ENCODE peak calls at places on chromosomes 6 and 20, in ten cellular contexts. X is breast epithelium, F is retinal pigment epithelial cell, Y is A549, V is mucosa of descending colon, I is hepatocyte, R is heart right ventricle, T is lower lobe of right lung, D is fibroblast of lung, O is left ventricle myocardium inferior. M is an unnamed sample.

GRCh38 chr20:36378686-36379085 is 72.5 kb downstream of the DLGAP4 start:
- DNase-seq in T (no peak), I (no peak), F (no peak), X (no peak), D (no peak), R (no peak), O (no peak), Y (no peak), V (no peak), M (no peak)

GRCh38 chr6:120129228-120129627 is 779.7 kb upstream of the MAN1A1 start:
- DNase-seq in Y (no peak), X (no peak), V (no peak), F (no peak), T (no peak), I (no peak), D (no peak), R (no peak), O (no peak), M (no peak)

GRCh38 chr6:142459267-142459666 is 157.5 kb downstream of the ADGRG6 start:
- DNase-seq in X (no peak), R (no peak), I (no peak), F (no peak), T (no peak), Y (no peak), V (no peak), O (no peak), D (peak), M (no peak)

GRCh38 chr6:137423444-137424168 is 70.6 kb downstream of the OLIG3 start:
- DNase-seq in V (no peak), I (no peak), X (no peak), O (no peak), F (no peak), R (no peak), Y (no peak), T (no peak), D (no peak), M (no peak)

GRCh38 chr6:143264291-143264834 is 186.1 kb downstream of the ADAT2 start:
- DNase-seq in I (no peak), D (no peak), V (no peak), X (no peak), R (no peak), F (no peak), T (no peak), O (no peak), Y (no peak), M (no peak)

GRCh38 chr6:79466222-79466834 is 70.9 kb downstream of the LCA5 start:
- DNase-seq in I (peak), R (no peak), Y (peak), O (no peak), X (no peak), F (no peak), V (no peak), D (peak), T (no peak), M (peak)

GRCh38 chr6:99350573-99350972 is 1.1 kb upstream of the FAXC start:
- DNase-seq in T (no peak), R (no peak), O (no peak), X (no peak), D (no peak), I (peak), V (no peak), F (no peak), Y (no peak), M (no peak)

GRCh38 chr20:44701116-44701865 is 13.9 kb upstream of the CCN5 start:
- DNase-seq in I (no peak), R (no peak), V (no peak), D (no peak), X (no peak), F (no peak), O (no peak), T (no peak), Y (no peak), M (no peak)

GRCh38 chr6:12729467-12729866 is 12.9 kb downstream of the PHACTR1 start:
- DNase-seq in O (no peak), T (no peak), I (no peak), D (no peak), V (no peak), Y (no peak), F (no peak), R (no peak), X (no peak), M (no peak)

GRCh38 chr20:57698191-57698866 is 11.5 kb downstream of the PMEPA1 start:
- DNase-seq in Y (peak), X (peak), I (peak), F (peak), D (peak), V (no peak), O (no peak), T (no peak), R (no peak), M (peak)

GRCh38 chr6:105278035-105278434 is 98.2 kb upstream of the POPDC3 start:
- DNase-seq in V (no peak), I (no peak), X (no peak), O (no peak), D (no peak), T (no peak), R (no peak), Y (no peak), F (no peak), M (no peak)

GRCh38 chr6:105569706-105570105 is 166.8 kb upstream of the PREP start:
- DNase-seq in T (no peak), O (no peak), I (peak), F (no peak), Y (no peak), D (no peak), V (no peak), R (no peak), X (no peak), M (no peak)

GRCh38 chr6:125002090-125002741 is 40.0 kb downstream of the RNF217 start:
- DNase-seq in T (no peak), O (no peak), V (no peak), F (peak), X (no peak), R (no peak), Y (no peak), I (no peak), D (peak), M (no peak)

GRCh38 chr6:13427346-13427745 is 60.1 kb downstream of the GFOD1 start:
- DNase-seq in I (no peak), R (no peak), T (no peak), D (no peak), Y (no peak), F (no peak), O (no peak), X (no peak), V (no peak), M (no peak)

GRCh38 chr6:75281643-75282042 is 2.9 kb downstream of the TMEM30A start:
- DNase-seq in T (no peak), X (no peak), O (no peak), D (no peak), R (no peak), I (no peak), Y (no peak), F (no peak), V (no peak), M (no peak)

GRCh38 chr20:48448601-48449384 is 379.0 kb downstream of the PREX1 start:
- DNase-seq in V (no peak), R (no peak), O (no peak), D (peak), X (peak), T (no peak), I (no peak), F (no peak), Y (no peak), M (no peak)

GRCh38 chr6:130322673-130323268 is 43.0 kb upstream of the TMEM200A start:
- DNase-seq in Y (no peak), O (no peak), I (peak), V (no peak), D (peak), T (no peak), R (peak), X (no peak), F (peak), M (peak)

GRCh38 chr6:88612631-88613030 is 350.8 kb downstream of the RNGTT start:
- DNase-seq in I (no peak), T (no peak), D (no peak), R (no peak), F (no peak), X (no peak), O (no peak), Y (no peak), V (no peak), M (no peak)

GRCh38 chr6:145427232-145427631 is 308.1 kb downstream of the EPM2A start:
- DNase-seq in I (peak), O (no peak), D (no peak), R (no peak), V (no peak), T (no peak), Y (no peak), F (no peak), X (no peak), M (no peak)

GRCh38 chr6:29723666-29724588 is 693 bp downstream of the HLA-F start:
- DNase-seq in Y (no peak), X (peak), O (peak), F (no peak), D (no peak), V (peak), I (peak), R (peak), T (peak), M (no peak)

GRCh38 chr6:121897337-121897760 is 461.9 kb downstream of the GJA1 start:
- DNase-seq in F (peak), T (no peak), I (no peak), D (peak), R (no peak), X (no peak), O (no peak), V (no peak), Y (no peak), M (peak)

GRCh38 chr6:358847-359246 is 32.7 kb upstream of the IRF4 start:
- DNase-seq in R (no peak), T (peak), F (no peak), Y (no peak), I (no peak), D (no peak), O (no peak), X (no peak), V (peak), M (no peak)

GRCh38 chr6:127879685-127880084 is 21.2 kb downstream of the THEMIS start:
- DNase-seq in R (no peak), O (no peak), T (no peak), I (peak), X (no peak), Y (no peak), D (peak), F (no peak), V (peak), M (no peak)
- H3K4me3 ChIP-seq in R (no peak), O (no peak), T (no peak), I (peak), X (no peak), Y (no peak), D (no peak), F (peak), V (no peak), M (no peak)

DNA sequence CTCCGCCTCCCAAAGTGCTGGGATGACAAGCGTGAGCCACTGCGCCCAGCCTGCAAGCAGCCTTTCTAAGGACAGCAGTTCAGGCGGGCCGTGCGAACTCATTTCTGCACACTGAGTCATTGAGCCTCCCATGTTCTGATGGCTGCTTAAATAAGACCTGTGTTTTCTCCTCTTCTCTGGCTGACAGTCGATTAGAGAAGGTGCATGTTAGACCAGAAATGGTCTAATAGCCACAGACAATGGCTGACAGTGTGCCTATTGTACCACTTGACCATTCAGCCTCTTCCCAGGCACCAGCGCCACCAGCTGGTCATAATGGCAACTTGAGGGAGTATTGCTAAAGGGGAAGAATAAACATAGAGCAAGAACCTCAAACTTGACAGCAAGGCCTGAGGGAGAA is 6.2 kb downstream of the CST11 start:
- DNase-seq in V (no peak), D (peak), I (peak), Y (peak), X (no peak), T (no peak), F (no peak), R (peak), O (peak), M (no peak)
- TF ChIP-seq CTCF in V (no peak), D (peak), I (peak), Y (peak), X (no peak), T (peak), F (peak), R (peak), O (peak), M (peak)

DNA sequence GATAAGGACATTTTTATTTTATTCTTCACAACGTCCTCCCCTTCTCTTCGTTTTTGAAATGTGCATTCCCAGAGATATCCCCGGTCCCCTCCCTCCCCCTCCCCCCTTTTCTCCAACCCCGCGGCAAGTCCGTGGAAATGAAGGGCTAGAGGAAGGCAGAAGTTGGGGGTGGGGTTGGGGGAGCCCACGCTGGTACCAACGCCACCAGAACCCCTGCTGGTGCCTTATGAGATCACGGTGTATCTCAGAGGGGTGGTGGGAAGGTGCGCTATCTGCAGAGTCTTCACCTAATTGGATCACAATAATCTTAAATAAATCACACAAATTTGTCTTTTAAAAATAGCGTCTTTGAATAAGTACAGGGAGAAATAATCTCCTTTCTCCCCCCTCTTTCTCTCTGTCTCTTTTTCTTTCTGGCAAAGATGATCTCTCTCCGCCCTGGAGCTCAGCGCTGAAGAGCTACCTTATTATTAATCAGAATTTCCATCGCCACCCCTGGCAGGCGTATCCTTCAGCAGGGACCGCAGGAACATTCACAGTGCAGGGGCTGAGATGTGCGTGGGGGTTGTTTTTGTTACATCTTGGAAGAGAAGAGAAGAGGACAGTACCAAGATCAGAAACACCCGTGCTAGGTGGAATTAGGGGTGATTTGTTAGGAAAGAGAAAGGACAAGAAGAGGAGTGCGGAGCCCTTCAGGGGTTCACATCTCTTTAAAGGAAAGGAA is 924 bp downstream of the CLVS2 start:
- DNase-seq in I (no peak), R (no peak), Y (no peak), T (no peak), D (no peak), X (no peak), F (no peak), V (no peak), O (no peak), M (no peak)
- H3K4me3 ChIP-seq in I (no peak), R (peak), Y (peak), T (no peak), D (no peak), X (peak), F (peak), V (no peak), O (peak), M (peak)

DNA sequence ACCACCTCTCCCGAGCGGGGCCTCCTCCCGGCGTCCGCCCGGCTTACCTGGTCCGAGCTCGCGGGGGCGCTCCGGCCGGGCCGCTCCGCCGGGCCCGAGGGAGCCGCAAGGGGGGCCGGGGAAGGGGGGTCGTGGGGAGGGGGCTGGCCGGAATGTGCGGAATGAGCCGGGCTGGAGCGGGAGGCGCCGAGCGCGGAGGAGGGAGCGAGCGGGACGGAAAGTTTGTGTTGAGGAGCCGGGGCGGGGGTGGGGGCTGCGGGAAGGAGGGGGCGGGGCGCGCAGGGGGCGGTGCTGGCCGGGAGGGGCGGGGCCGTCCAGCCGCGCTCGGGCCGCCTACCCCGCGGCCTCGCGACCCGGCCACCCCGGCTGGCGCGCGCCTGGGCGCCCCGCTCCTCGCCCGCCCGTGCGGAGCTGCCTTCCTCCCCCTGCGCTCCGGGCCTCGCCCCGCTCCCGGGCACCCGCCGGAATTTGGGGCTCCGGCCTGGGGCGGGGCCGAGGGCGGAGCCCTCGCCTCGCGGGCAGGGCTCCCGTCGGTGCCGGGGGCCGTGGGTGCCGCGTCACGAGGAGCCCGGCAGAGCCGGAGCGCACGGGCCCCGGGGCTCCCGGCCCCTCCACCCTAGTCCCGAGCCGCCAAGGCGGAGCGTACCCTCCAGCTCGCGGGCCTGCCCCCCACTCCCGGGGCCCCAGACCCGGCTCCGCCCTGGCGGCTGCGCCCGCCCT is at the start of gene TEAD3:
- DNase-seq in O (peak), I (peak), V (peak), D (peak), T (peak), R (peak), F (no peak), X (peak), Y (peak), M (no peak)
- TF ChIP-seq CTCF in O (peak), I (peak), V (no peak), D (peak), T (peak), R (no peak), F (no peak), X (no peak), Y (peak), M (no peak)

GRCh38 chr6:138571585-138572199 is 72.4 kb upstream of the NHSL1 start:
- DNase-seq in Y (no peak), V (no peak), T (no peak), I (no peak), R (no peak), X (no peak), O (no peak), F (no peak), D (peak), M (no peak)
- H3K4me3 ChIP-seq in Y (no peak), V (no peak), T (peak), I (peak), R (peak), X (peak), O (peak), F (peak), D (peak), M (peak)

GRCh38 chr6:52087498-52087999 is at the start of gene PKHD1:
- DNase-seq in R (no peak), X (no peak), O (no peak), V (no peak), F (no peak), D (no peak), Y (peak), T (no peak), I (peak), M (no peak)
- TF ChIP-seq CTCF in R (peak), X (no peak), O (peak), V (no peak), F (peak), D (no peak), Y (peak), T (peak), I (peak), M (peak)

GRCh38 chr20:62308102-62308822 is 5.5 kb downstream of the ADRM1 start:
- DNase-seq in F (no peak), R (no peak), V (no peak), D (no peak), X (no peak), T (no peak), I (no peak), O (no peak), Y (no peak), M (no peak)

GRCh38 chr20:62309198-62309944 is 6.6 kb downstream of the ADRM1 start:
- DNase-seq in X (no peak), O (no peak), I (no peak), Y (no peak), T (no peak), R (no peak), F (no peak), D (no peak), V (no peak), M (no peak)

GRCh38 chr20:62311150-62311549 is 8.4 kb downstream of the ADRM1 start:
- DNase-seq in I (no peak), T (no peak), X (no peak), O (no peak), V (no peak), D (no peak), Y (no peak), R (no peak), F (no peak), M (no peak)

GRCh38 chr20:62310757-62311121 is 7.9 kb downstream of the ADRM1 start:
- DNase-seq in X (no peak), O (no peak), I (no peak), D (no peak), V (no peak), F (no peak), Y (no peak), R (no peak), T (no peak), M (no peak)

DNA sequence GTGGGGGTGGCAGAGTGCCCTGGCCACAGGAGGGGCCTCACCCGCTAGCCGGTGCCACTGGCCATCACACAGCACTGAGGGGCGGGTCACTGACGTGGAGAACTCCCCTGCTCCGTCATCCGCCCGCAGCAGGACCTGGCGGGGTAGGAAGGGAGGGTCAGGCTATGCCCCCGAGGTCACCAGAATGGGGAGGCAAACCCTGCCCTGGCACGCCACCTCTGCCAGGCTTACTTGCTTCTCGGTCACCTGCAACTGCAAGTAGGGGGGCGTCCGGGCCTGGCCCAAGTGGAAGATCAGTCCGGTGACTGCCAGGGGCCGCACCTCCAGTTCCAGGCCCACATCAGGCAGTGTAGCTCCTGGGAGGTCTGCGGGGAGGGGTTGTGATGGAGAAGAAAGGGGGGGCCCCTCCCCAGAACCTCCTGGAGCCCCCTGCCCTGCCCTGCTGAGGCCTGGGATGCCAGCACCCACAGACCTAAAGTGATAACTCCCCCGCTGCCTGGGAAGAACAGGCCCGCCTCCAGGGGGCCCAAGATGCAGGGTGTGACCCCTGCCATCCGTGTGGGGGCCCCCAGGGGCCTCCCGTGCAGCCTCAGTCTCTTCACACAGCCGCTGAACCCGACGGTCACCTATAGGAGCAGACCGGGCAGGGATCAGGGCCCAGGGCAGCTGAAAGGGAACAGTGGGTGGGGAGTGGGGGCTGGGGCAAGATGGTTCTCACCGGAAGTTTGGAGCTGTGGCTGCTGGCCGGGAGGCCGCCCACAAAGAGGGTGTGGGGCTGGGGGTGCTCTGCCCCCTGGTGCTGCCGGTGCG is 7.4 kb downstream of the ADRM1 start:
- DNase-seq in I (no peak), O (no peak), V (no peak), D (no peak), R (no peak), F (no peak), Y (no peak), T (no peak), X (no peak), M (no peak)
- H3K4me3 ChIP-seq in I (no peak), O (no peak), V (no peak), D (no peak), R (no peak), F (no peak), Y (no peak), T (no peak), X (no peak), M (no peak)

GRCh38 chr20:37543828-37544227 is 16.2 kb upstream of the BLCAP start:
- DNase-seq in I (peak), T (no peak), X (no peak), D (peak), R (no peak), V (no peak), F (no peak), O (no peak), Y (peak), M (no peak)
- TF ChIP-seq CTCF in I (peak), T (no peak), X (no peak), D (peak), R (no peak), V (no peak), F (peak), O (peak), Y (peak), M (peak)

GRCh38 chr6:108165714-108166663 is at the start of gene NR2E1:
- DNase-seq in F (no peak), D (peak), I (no peak), X (no peak), R (no peak), Y (no peak), V (no peak), T (no peak), O (no peak), M (no peak)
- H3K4me3 ChIP-seq in F (peak), D (no peak), I (no peak), X (peak), R (peak), Y (peak), V (no peak), T (no peak), O (peak), M (no peak)